ENCODE peak calls at places on chromosomes 7 and 10, in seven cellular contexts. One of them, this sample, is unnamed.

GRCh38 chr7:23600251-23600650 is 3.1 kb downstream of the CCDC126 start:
- DNase-seq in spleen: no peak
- DNase-seq in GM23338: peak; percentile 27
- DNase-seq in SK-N-SH: no peak
- DNase-seq in HCT116: no peak
- DNase-seq in suprapubic skin: no peak
- DNase-seq in Panc1: no peak
- DNase-seq in this sample: no peak

GRCh38 chr7:42774436-42774835 is 137.4 kb downstream of the C7orf25 start:
- DNase-seq in spleen: no peak
- DNase-seq in GM23338: no peak
- DNase-seq in SK-N-SH: no peak
- DNase-seq in HCT116: no peak
- DNase-seq in suprapubic skin: no peak
- DNase-seq in Panc1: no peak
- DNase-seq in this sample: no peak

GRCh38 chr10:70714245-70714644 is 41.9 kb downstream of the ADAMTS14 start:
- DNase-seq in spleen: no peak
- DNase-seq in GM23338: no peak
- DNase-seq in SK-N-SH: no peak
- DNase-seq in HCT116: no peak
- DNase-seq in suprapubic skin: no peak
- DNase-seq in Panc1: no peak
- DNase-seq in this sample: no peak

GRCh38 chr10:124119933-124120332 is 26.5 kb upstream of the CHST15 start:
- DNase-seq in spleen: no peak
- DNase-seq in GM23338: no peak
- DNase-seq in SK-N-SH: no peak
- DNase-seq in HCT116: no peak
- DNase-seq in suprapubic skin: no peak
- DNase-seq in Panc1: no peak
- DNase-seq in this sample: no peak

GRCh38 chr7:107951896-107952295 is 51.1 kb downstream of the LAMB1 start:
- DNase-seq in spleen: no peak
- DNase-seq in GM23338: no peak
- DNase-seq in SK-N-SH: no peak
- DNase-seq in HCT116: no peak
- DNase-seq in suprapubic skin: no peak
- DNase-seq in Panc1: no peak
- DNase-seq in this sample: no peak

GRCh38 chr7:14021069-14021468 is 31.6 kb upstream of the ETV1 start:
- DNase-seq in spleen: no peak
- DNase-seq in GM23338: no peak
- DNase-seq in SK-N-SH: no peak
- DNase-seq in HCT116: peak; percentile 47
- DNase-seq in suprapubic skin: no peak
- DNase-seq in Panc1: no peak
- DNase-seq in this sample: no peak

GRCh38 chr7:112414855-112415490 is 35.3 kb upstream of the IFRD1 start:
- DNase-seq in spleen: no peak
- DNase-seq in GM23338: peak; percentile 70
- DNase-seq in SK-N-SH: peak; percentile 57
- DNase-seq in HCT116: peak; percentile 36
- DNase-seq in suprapubic skin: no peak
- DNase-seq in Panc1: no peak
- DNase-seq in this sample: no peak

GRCh38 chr7:80843018-80843671 is 75.7 kb downstream of the SEMA3C start:
- DNase-seq in spleen: no peak
- DNase-seq in GM23338: no peak
- DNase-seq in SK-N-SH: peak; percentile 34
- DNase-seq in HCT116: no peak
- DNase-seq in suprapubic skin: no peak
- DNase-seq in Panc1: no peak
- DNase-seq in this sample: no peak

GRCh38 chr10:36880898-36881297 is 244.5 kb upstream of the ANKRD30A start:
- DNase-seq in spleen: no peak
- DNase-seq in GM23338: peak; percentile 60
- DNase-seq in SK-N-SH: peak; percentile 23
- DNase-seq in HCT116: no peak
- DNase-seq in suprapubic skin: no peak
- DNase-seq in Panc1: no peak
- DNase-seq in this sample: no peak

GRCh38 chr7:21023841-21024502 is 237.3 kb upstream of the SP8 start:
- DNase-seq in spleen: no peak
- DNase-seq in GM23338: peak; percentile 29
- DNase-seq in SK-N-SH: no peak
- DNase-seq in HCT116: no peak
- DNase-seq in suprapubic skin: no peak
- DNase-seq in Panc1: no peak
- DNase-seq in this sample: no peak

GRCh38 chr7:31437466-31437865 is 76.4 kb upstream of the ITPRID1 start:
- DNase-seq in spleen: no peak
- DNase-seq in GM23338: no peak
- DNase-seq in SK-N-SH: no peak
- DNase-seq in HCT116: no peak
- DNase-seq in suprapubic skin: no peak
- DNase-seq in Panc1: no peak
- DNase-seq in this sample: no peak

GRCh38 chr7:92595281-92595680 is 5.1 kb upstream of the FAM133B start:
- DNase-seq in spleen: no peak
- DNase-seq in GM23338: no peak
- DNase-seq in SK-N-SH: no peak
- DNase-seq in HCT116: peak; percentile 28
- DNase-seq in suprapubic skin: no peak
- DNase-seq in Panc1: no peak
- DNase-seq in this sample: no peak

GRCh38 chr7:1679326-1679965 is 9.4 kb downstream of the ELFN1 start:
- DNase-seq in spleen: no peak
- DNase-seq in GM23338: no peak
- DNase-seq in SK-N-SH: peak; percentile 42
- DNase-seq in HCT116: no peak
- DNase-seq in suprapubic skin: peak; percentile 74
- DNase-seq in Panc1: no peak
- DNase-seq in this sample: no peak

GRCh38 chr10:97773096-97773495 is 1.3 kb upstream of the SFRP5 start:
- DNase-seq in spleen: no peak
- DNase-seq in GM23338: peak; percentile 49
- DNase-seq in SK-N-SH: no peak
- DNase-seq in HCT116: no peak
- DNase-seq in suprapubic skin: no peak
- DNase-seq in Panc1: no peak
- DNase-seq in this sample: no peak

GRCh38 chr10:97770265-97770664 is 1.5 kb downstream of the SFRP5 start:
- DNase-seq in spleen: no peak
- DNase-seq in GM23338: no peak
- DNase-seq in SK-N-SH: no peak
- DNase-seq in HCT116: no peak
- DNase-seq in suprapubic skin: no peak
- DNase-seq in Panc1: no peak
- DNase-seq in this sample: no peak

GRCh38 chr10:97774811-97775294 is 3.1 kb upstream of the SFRP5 start:
- DNase-seq in spleen: no peak
- DNase-seq in GM23338: no peak
- DNase-seq in SK-N-SH: no peak
- DNase-seq in HCT116: no peak
- DNase-seq in suprapubic skin: no peak
- DNase-seq in Panc1: no peak
- DNase-seq in this sample: no peak

GRCh38 chr10:97771055-97771811 is 566 bp downstream of the SFRP5 start:
- DNase-seq in spleen: no peak
- DNase-seq in GM23338: peak; percentile 71
- DNase-seq in SK-N-SH: peak; percentile 84
- DNase-seq in HCT116: no peak
- DNase-seq in suprapubic skin: no peak
- DNase-seq in Panc1: no peak
- DNase-seq in this sample: no peak

DNA sequence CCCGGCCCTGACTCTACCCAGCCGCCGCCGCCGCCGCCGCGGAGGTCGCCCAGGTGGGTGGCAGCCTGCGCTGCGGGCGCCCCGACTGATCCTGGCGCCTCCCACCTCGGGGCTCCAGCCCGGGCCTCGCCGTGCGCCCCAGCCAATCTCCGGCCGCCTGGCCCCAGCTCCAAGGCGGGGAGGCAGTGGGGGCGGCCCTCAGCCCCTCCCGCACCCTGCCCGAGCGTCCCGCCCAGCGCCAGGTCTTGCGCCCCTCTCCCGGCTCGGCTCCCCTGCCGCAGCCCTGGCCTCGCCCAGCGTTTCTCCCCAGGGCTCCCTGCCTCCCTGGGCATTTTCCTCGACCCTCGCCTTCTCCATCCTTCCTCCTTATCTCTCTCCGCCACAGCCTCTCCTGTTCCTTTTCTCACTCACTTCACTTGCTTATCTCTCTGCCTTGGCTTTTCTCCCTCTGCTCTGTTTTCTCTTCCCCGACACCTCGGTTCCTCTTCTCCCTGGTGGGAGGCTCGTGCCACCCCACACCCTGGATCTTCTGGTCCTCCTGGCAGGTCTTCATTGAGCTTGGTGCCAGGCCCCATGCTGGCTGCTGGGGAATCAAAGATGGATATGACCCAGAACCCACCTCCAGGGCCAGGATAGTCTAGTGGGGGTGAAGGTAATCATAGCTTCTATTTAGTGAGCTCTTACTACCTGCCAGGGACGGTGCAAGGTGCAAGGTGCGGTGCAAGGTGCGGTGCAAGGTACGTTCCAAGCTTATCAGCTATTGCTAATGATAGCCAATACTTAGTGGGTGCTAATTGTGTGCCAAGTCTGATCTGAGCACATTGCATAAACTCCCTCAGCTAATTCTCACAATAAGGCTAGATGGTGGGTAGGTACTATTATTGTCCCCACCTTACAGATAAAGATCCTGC is at the start of gene SFRP5:
- DNase-seq in spleen: no peak
- DNase-seq in GM23338: peak; percentile 68
- DNase-seq in SK-N-SH: peak; percentile 75
- DNase-seq in HCT116: no peak
- DNase-seq in suprapubic skin: no peak
- DNase-seq in Panc1: no peak
- DNase-seq in this sample: no peak
- H3K4me3 ChIP-seq in spleen: peak within 1 kb of the TSS; percentile 52
- H3K4me3 ChIP-seq in GM23338: peak within 1 kb of the TSS; percentile 70
- H3K4me3 ChIP-seq in SK-N-SH: peak within 1 kb of the TSS; percentile 35
- H3K4me3 ChIP-seq in HCT116: no peak within 1 kb of the TSS
- H3K4me3 ChIP-seq in suprapubic skin: peak within 1 kb of the TSS; percentile 42
- H3K4me3 ChIP-seq in Panc1: peak within 1 kb of the TSS; percentile 33
- H3K4me3 ChIP-seq in this sample: no peak within 1 kb of the TSS

DNA sequence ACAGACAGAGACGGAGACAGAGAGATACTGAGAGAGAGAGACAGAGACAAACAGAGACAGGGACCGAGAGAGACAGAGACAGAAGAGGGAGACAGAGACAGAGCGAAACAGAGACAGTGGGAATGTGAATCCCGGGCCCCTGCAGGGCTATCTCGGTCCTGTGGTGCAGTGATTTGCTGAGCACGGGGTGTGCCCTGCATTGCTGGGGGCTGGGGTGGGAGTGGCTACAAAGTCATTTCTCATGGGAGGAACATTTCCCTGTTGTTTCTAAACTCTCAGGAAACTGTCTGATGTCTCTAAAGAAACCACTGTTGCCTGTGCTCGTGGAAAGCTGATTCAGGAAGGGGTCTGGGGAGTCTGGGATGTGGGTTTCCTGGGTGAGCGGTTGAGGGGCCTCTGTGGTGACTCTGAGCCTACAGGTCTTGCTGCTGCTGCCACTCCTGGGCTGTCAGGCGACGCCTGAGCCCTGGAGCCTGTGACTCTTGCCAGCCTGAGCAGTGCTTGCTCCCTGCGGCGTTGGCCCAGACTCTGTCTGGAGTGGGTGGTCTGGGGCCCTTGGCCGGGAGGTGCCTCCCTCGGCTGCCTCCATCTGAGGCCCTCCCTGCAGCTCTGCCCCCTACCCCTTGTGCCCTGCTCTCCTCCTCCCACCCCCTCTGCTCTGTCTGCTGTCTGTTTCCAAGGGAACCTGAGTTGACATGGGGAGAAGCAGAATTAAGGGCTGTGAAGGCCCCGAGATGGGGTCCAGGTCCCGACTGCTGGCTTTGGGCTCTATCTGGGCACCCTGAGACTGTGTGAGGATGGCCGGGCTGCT is 292.0 kb downstream of the WDR37 start:
- DNase-seq in spleen: no peak
- DNase-seq in GM23338: no peak
- DNase-seq in SK-N-SH: no peak
- DNase-seq in HCT116: no peak
- DNase-seq in suprapubic skin: no peak
- DNase-seq in Panc1: no peak
- DNase-seq in this sample: no peak
- TF ChIP-seq POLR2AphosphoS5 in spleen: no peak
- TF ChIP-seq POLR2AphosphoS5 in GM23338: no peak
- TF ChIP-seq POLR2AphosphoS5 in SK-N-SH: no peak
- TF ChIP-seq POLR2AphosphoS5 in HCT116: no peak
- TF ChIP-seq POLR2AphosphoS5 in suprapubic skin: no peak
- TF ChIP-seq POLR2AphosphoS5 in Panc1: no peak
- TF ChIP-seq POLR2AphosphoS5 in this sample: no peak

DNA sequence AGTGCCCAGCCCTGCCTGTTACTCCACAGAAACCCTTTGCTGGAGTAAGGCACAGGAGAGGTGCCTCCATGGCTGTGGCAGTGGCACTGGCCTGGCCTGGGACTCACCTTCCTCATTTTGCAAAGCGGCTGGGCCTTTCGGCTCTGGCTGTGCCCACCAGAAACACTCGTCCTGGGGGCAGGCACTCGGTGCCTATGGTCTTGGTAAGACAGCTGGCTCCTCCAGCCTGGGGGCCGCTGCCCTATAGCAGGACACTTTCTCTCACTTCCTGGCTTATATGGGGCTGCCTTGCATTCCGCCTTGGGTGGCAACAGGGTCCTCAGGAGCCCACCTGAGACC is 13.2 kb downstream of the ZMIZ1 start:
- DNase-seq in spleen: no peak
- DNase-seq in GM23338: no peak
- DNase-seq in SK-N-SH: no peak
- DNase-seq in HCT116: no peak
- DNase-seq in suprapubic skin: no peak
- DNase-seq in Panc1: no peak
- DNase-seq in this sample: no peak
- H3K4me1 ChIP-seq in spleen: peaks cover 100% of the 10 kb centered on the region
- H3K4me1 ChIP-seq in GM23338: peaks cover 17% of the 10 kb centered on the region
- H3K4me1 ChIP-seq in SK-N-SH: peaks cover 80% of the 10 kb centered on the region
- H3K4me1 ChIP-seq in HCT116: peaks cover 77% of the 10 kb centered on the region
- H3K4me1 ChIP-seq in suprapubic skin: peaks cover 100% of the 10 kb centered on the region
- H3K4me1 ChIP-seq in Panc1: peaks cover 100% of the 10 kb centered on the region
- H3K4me1 ChIP-seq in this sample: peaks cover 100% of the 10 kb centered on the region

DNA sequence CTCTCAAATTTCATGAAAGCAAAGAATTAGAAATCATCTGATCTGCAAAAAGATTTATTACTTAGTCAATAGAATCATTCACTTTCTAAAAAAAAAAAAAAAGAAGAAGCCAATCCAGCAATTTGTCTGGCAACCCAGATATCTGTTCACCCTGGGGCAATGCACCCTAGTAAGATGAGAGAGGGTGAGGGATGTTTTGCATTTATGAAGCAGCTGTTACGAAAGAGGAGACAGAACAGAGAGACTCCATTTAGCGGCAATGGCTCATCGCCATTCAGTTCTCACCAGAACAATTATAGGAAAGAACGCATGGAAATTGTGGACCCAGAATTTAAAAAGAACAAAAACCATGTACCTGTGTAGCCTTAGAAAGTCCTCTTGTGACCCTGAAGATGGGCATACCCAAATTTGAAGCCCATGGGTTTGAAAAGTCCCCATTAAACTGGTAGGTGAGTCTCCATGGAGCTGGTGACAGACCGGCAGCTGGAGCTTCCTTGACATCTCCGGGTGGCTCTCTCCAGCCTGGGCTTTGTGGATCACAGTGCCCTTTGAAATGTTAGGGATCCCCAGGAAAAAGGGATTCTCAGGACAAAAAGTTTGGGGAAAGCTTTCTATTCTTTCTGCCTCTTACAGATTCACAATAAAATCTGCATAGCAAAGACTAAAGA is 45.5 kb upstream of the CCDC3 start:
- DNase-seq in spleen: no peak
- DNase-seq in GM23338: peak; percentile 30
- DNase-seq in SK-N-SH: peak; percentile 24
- DNase-seq in HCT116: no peak
- DNase-seq in suprapubic skin: no peak
- DNase-seq in Panc1: no peak
- DNase-seq in this sample: no peak
- H3K4me3 ChIP-seq in spleen: no peak overlapping the region
- H3K4me3 ChIP-seq in GM23338: no peak overlapping the region
- H3K4me3 ChIP-seq in SK-N-SH: no peak overlapping the region
- H3K4me3 ChIP-seq in HCT116: no peak overlapping the region
- H3K4me3 ChIP-seq in suprapubic skin: no peak overlapping the region
- H3K4me3 ChIP-seq in Panc1: no peak overlapping the region
- H3K4me3 ChIP-seq in this sample: no peak overlapping the region

This sample was measured in vagina.